ENCODE peak calls at places on chromosomes 7 and 10, in six cellular contexts. One of them, this sample, is unnamed.

GRCh38 chr10:44811072-44811471 is 100.1 kb upstream of the TMEM72 start:
- DNase-seq in G401: no peak
- DNase-seq in D341Med: no peak
- DNase-seq in left ventricle myocardium inferior: no peak
- DNase-seq in dermis microvascular lymphatic vessel endothelial cell: no peak
- DNase-seq in activated CD8-positive, alpha-beta memory T cell treated with anti-CD3 and anti-CD28 coated beads, Interleukin-2, amount 50 U/mL, for 4 hours: no peak
- DNase-seq in this sample: no peak

GRCh38 chr7:106750773-106751172 is 89.8 kb upstream of the CCDC71L start:
- DNase-seq in activated CD8-positive, alpha-beta memory T cell treated with anti-CD3 and anti-CD28 coated beads, Interleukin-2, amount 50 U/mL, for 4 hours: no peak
- DNase-seq in dermis microvascular lymphatic vessel endothelial cell: no peak
- DNase-seq in D341Med: no peak
- DNase-seq in G401: no peak
- DNase-seq in left ventricle myocardium inferior: no peak
- DNase-seq in this sample: no peak

GRCh38 chr7:2621061-2621828 is 10.5 kb upstream of the TTYH3 start:
- DNase-seq in G401: peak; percentile 54
- DNase-seq in left ventricle myocardium inferior: peak; percentile 75
- DNase-seq in dermis microvascular lymphatic vessel endothelial cell: peak; percentile 57
- DNase-seq in activated CD8-positive, alpha-beta memory T cell treated with anti-CD3 and anti-CD28 coated beads, Interleukin-2, amount 50 U/mL, for 4 hours: no peak
- DNase-seq in D341Med: no peak
- DNase-seq in this sample: no peak

GRCh38 chr7:55375237-55375636 is 10.1 kb downstream of the LANCL2 start:
- DNase-seq in D341Med: no peak
- DNase-seq in activated CD8-positive, alpha-beta memory T cell treated with anti-CD3 and anti-CD28 coated beads, Interleukin-2, amount 50 U/mL, for 4 hours: no peak
- DNase-seq in G401: no peak
- DNase-seq in dermis microvascular lymphatic vessel endothelial cell: no peak
- DNase-seq in left ventricle myocardium inferior: no peak
- DNase-seq in this sample: no peak

GRCh38 chr7:87934699-87935372 is 785 bp downstream of the ADAM22 start:
- DNase-seq in G401: peak; percentile 76
- DNase-seq in D341Med: peak; percentile 66
- DNase-seq in left ventricle myocardium inferior: no peak
- DNase-seq in dermis microvascular lymphatic vessel endothelial cell: peak; percentile 9
- DNase-seq in activated CD8-positive, alpha-beta memory T cell treated with anti-CD3 and anti-CD28 coated beads, Interleukin-2, amount 50 U/mL, for 4 hours: peak; percentile 19
- DNase-seq in this sample: no peak

GRCh38 chr7:32257632-32258031 is 187.4 kb upstream of the PDE1C start:
- DNase-seq in left ventricle myocardium inferior: no peak
- DNase-seq in G401: peak; percentile 95
- DNase-seq in activated CD8-positive, alpha-beta memory T cell treated with anti-CD3 and anti-CD28 coated beads, Interleukin-2, amount 50 U/mL, for 4 hours: no peak
- DNase-seq in dermis microvascular lymphatic vessel endothelial cell: no peak
- DNase-seq in D341Med: no peak
- DNase-seq in this sample: no peak

GRCh38 chr10:33265621-33266020 is 68.8 kb downstream of the NRP1 start:
- DNase-seq in left ventricle myocardium inferior: no peak
- DNase-seq in dermis microvascular lymphatic vessel endothelial cell: no peak
- DNase-seq in G401: no peak
- DNase-seq in activated CD8-positive, alpha-beta memory T cell treated with anti-CD3 and anti-CD28 coated beads, Interleukin-2, amount 50 U/mL, for 4 hours: no peak
- DNase-seq in D341Med: no peak
- DNase-seq in this sample: no peak

GRCh38 chr10:71985542-71986250 is 21.5 kb downstream of the CHST3 start:
- DNase-seq in activated CD8-positive, alpha-beta memory T cell treated with anti-CD3 and anti-CD28 coated beads, Interleukin-2, amount 50 U/mL, for 4 hours: no peak
- DNase-seq in G401: no peak
- DNase-seq in D341Med: no peak
- DNase-seq in dermis microvascular lymphatic vessel endothelial cell: peak; percentile 58
- DNase-seq in left ventricle myocardium inferior: no peak
- DNase-seq in this sample: no peak

GRCh38 chr7:32616625-32617024 is 121.3 kb downstream of the AVL9 start:
- DNase-seq in D341Med: no peak
- DNase-seq in dermis microvascular lymphatic vessel endothelial cell: peak; percentile 29
- DNase-seq in G401: no peak
- DNase-seq in activated CD8-positive, alpha-beta memory T cell treated with anti-CD3 and anti-CD28 coated beads, Interleukin-2, amount 50 U/mL, for 4 hours: no peak
- DNase-seq in left ventricle myocardium inferior: peak; percentile 56
- DNase-seq in this sample: no peak